ENCODE peak calls at places on chromosomes 3 and 15, in four cellular contexts. One of them, this sample, is unnamed.

GRCh38 chr3:36893137-36893557 is 51.7 kb downstream of the TRANK1 start:
- DNase-seq in cardiac fibroblast: peak
- DNase-seq in kidney epithelial cell: peak
- DNase-seq in ovary: no peak
- DNase-seq in this sample: peak

GRCh38 chr15:93716615-93717221 is 514.6 kb upstream of the MCTP2 start:
- DNase-seq in ovary: no peak
- DNase-seq in cardiac fibroblast: no peak
- DNase-seq in kidney epithelial cell: no peak
- DNase-seq in this sample: no peak

GRCh38 chr15:89664951-89665350 is 9.7 kb upstream of the KIF7 start:
- DNase-seq in ovary: no peak
- DNase-seq in cardiac fibroblast: peak
- DNase-seq in kidney epithelial cell: no peak
- DNase-seq in this sample: no peak

GRCh38 chr3:12954180-12954579 is 112.8 kb upstream of the RPL32 start:
- DNase-seq in ovary: no peak
- DNase-seq in kidney epithelial cell: no peak
- DNase-seq in cardiac fibroblast: no peak
- DNase-seq in this sample: no peak

GRCh38 chr3:43779850-43780249 is 89.1 kb downstream of the ABHD5 start:
- DNase-seq in ovary: no peak
- DNase-seq in kidney epithelial cell: no peak
- DNase-seq in cardiac fibroblast: no peak
- DNase-seq in this sample: no peak

GRCh38 chr3:120678984-120679383 is 3.1 kb downstream of the HGD start:
- DNase-seq in kidney epithelial cell: no peak
- DNase-seq in cardiac fibroblast: peak
- DNase-seq in ovary: no peak
- DNase-seq in this sample: peak

GRCh38 chr3:56453027-56453426 is 15.2 kb downstream of the ERC2 start:
- DNase-seq in ovary: no peak
- DNase-seq in cardiac fibroblast: no peak
- DNase-seq in kidney epithelial cell: no peak
- DNase-seq in this sample: no peak

GRCh38 chr3:150495149-150495548 is 51.1 kb downstream of the SERP1 start:
- DNase-seq in kidney epithelial cell: no peak
- DNase-seq in cardiac fibroblast: no peak
- DNase-seq in ovary: no peak
- DNase-seq in this sample: peak

GRCh38 chr3:3641877-3642276 is 157.4 kb upstream of the LRRN1 start:
- DNase-seq in cardiac fibroblast: no peak
- DNase-seq in ovary: no peak
- DNase-seq in kidney epithelial cell: no peak
- DNase-seq in this sample: no peak

GRCh38 chr3:58117561-58118305 is 93.0 kb downstream of the DNASE1L3 start:
- DNase-seq in ovary: peak
- DNase-seq in kidney epithelial cell: no peak
- DNase-seq in cardiac fibroblast: peak
- DNase-seq in this sample: peak

GRCh38 chr3:159928692-159929091 is 59.9 kb upstream of the IL12A start:
- DNase-seq in kidney epithelial cell: peak
- DNase-seq in cardiac fibroblast: peak
- DNase-seq in ovary: no peak
- DNase-seq in this sample: peak

GRCh38 chr15:39868396-39868795 is 51.7 kb downstream of the GPR176 start:
- DNase-seq in cardiac fibroblast: no peak
- DNase-seq in ovary: no peak
- DNase-seq in kidney epithelial cell: no peak
- DNase-seq in this sample: no peak

GRCh38 chr3:188947983-188948657 is 223.7 kb upstream of the TPRG1 start:
- DNase-seq in ovary: peak
- DNase-seq in cardiac fibroblast: peak
- DNase-seq in kidney epithelial cell: peak
- DNase-seq in this sample: peak

GRCh38 chr3:65548848-65549625 is 489.7 kb downstream of the MAGI1 start:
- DNase-seq in kidney epithelial cell: no peak
- DNase-seq in ovary: no peak
- DNase-seq in cardiac fibroblast: no peak
- DNase-seq in this sample: no peak

GRCh38 chr3:174202561-174202960 is 656.6 kb upstream of the NAALADL2 start:
- DNase-seq in kidney epithelial cell: no peak
- DNase-seq in cardiac fibroblast: peak
- DNase-seq in ovary: no peak
- DNase-seq in this sample: peak

GRCh38 chr3:58200121-58200709 is 10.6 kb downstream of the DNASE1L3 start:
- DNase-seq in kidney epithelial cell: no peak
- DNase-seq in ovary: no peak
- DNase-seq in cardiac fibroblast: no peak
- DNase-seq in this sample: no peak

GRCh38 chr15:92409521-92409920 is 15.8 kb downstream of the ST8SIA2 start:
- DNase-seq in cardiac fibroblast: no peak
- DNase-seq in kidney epithelial cell: no peak
- DNase-seq in ovary: no peak
- DNase-seq in this sample: no peak

GRCh38 chr15:42143356-42143755 is 13.1 kb downstream of the PLA2G4F start:
- DNase-seq in kidney epithelial cell: no peak
- DNase-seq in cardiac fibroblast: no peak
- DNase-seq in ovary: no peak
- DNase-seq in this sample: no peak

GRCh38 chr3:4813855-4814254 is 165.4 kb upstream of the BHLHE40 start:
- DNase-seq in cardiac fibroblast: peak
- DNase-seq in ovary: no peak
- DNase-seq in kidney epithelial cell: no peak
- DNase-seq in this sample: no peak

GRCh38 chr3:79369306-79369705 is 398.5 kb downstream of the ROBO1 start:
- DNase-seq in kidney epithelial cell: no peak
- DNase-seq in cardiac fibroblast: peak
- DNase-seq in ovary: no peak
- DNase-seq in this sample: peak

GRCh38 chr3:99878005-99878404 is 60.3 kb downstream of the CMSS1 start:
- DNase-seq in ovary: no peak
- DNase-seq in kidney epithelial cell: peak
- DNase-seq in cardiac fibroblast: peak
- DNase-seq in this sample: peak

GRCh38 chr3:113070226-113071220 is 79.7 kb downstream of the GTPBP8 start:
- DNase-seq in kidney epithelial cell: peak
- DNase-seq in cardiac fibroblast: peak
- DNase-seq in ovary: no peak
- DNase-seq in this sample: peak

GRCh38 chr15:57319226-57319918 is 56.9 kb upstream of the CGNL1 start:
- DNase-seq in ovary: no peak
- DNase-seq in cardiac fibroblast: no peak
- DNase-seq in kidney epithelial cell: no peak
- DNase-seq in this sample: no peak

GRCh38 chr3:11642455-11643162 is 1.1 kb downstream of the VGLL4 start:
- DNase-seq in ovary: peak
- DNase-seq in kidney epithelial cell: no peak
- DNase-seq in cardiac fibroblast: peak
- DNase-seq in this sample: peak

GRCh38 chr3:30294241-30294667 is 312.1 kb upstream of the TGFBR2 start:
- DNase-seq in kidney epithelial cell: no peak
- DNase-seq in cardiac fibroblast: peak
- DNase-seq in ovary: no peak
- DNase-seq in this sample: no peak

GRCh38 chr3:127679534-127680145 is 6.9 kb downstream of the ABTB1 start:
- DNase-seq in ovary: no peak
- DNase-seq in kidney epithelial cell: no peak
- DNase-seq in cardiac fibroblast: no peak
- DNase-seq in this sample: no peak

GRCh38 chr15:71279757-71280141 is 164.5 kb downstream of the THSD4 start:
- DNase-seq in kidney epithelial cell: no peak
- DNase-seq in ovary: no peak
- DNase-seq in cardiac fibroblast: peak
- DNase-seq in this sample: peak

GRCh38 chr3:42526616-42527367 is 24.3 kb downstream of the VIPR1 start:
- DNase-seq in cardiac fibroblast: no peak
- DNase-seq in kidney epithelial cell: no peak
- DNase-seq in ovary: no peak
- DNase-seq in this sample: no peak

GRCh38 chr15:95591270-95591669 is 739.2 kb upstream of the NR2F2 start:
- DNase-seq in cardiac fibroblast: no peak
- DNase-seq in kidney epithelial cell: no peak
- DNase-seq in ovary: no peak
- DNase-seq in this sample: no peak

GRCh38 chr3:114446605-114447004 is 152.8 kb downstream of the TIGIT start:
- DNase-seq in ovary: peak
- DNase-seq in kidney epithelial cell: no peak
- DNase-seq in cardiac fibroblast: no peak
- DNase-seq in this sample: no peak

GRCh38 chr3:133479895-133480669 is 80.2 kb downstream of the BFSP2 start:
- DNase-seq in ovary: no peak
- DNase-seq in cardiac fibroblast: no peak
- DNase-seq in kidney epithelial cell: no peak
- DNase-seq in this sample: no peak

GRCh38 chr3:196604548-196604947 is 34.9 kb upstream of the NRROS start:
- DNase-seq in kidney epithelial cell: no peak
- DNase-seq in ovary: no peak
- DNase-seq in cardiac fibroblast: no peak
- DNase-seq in this sample: no peak

GRCh38 chr15:69996842-69997478 is 100.8 kb downstream of the TLE3 start:
- DNase-seq in kidney epithelial cell: no peak
- DNase-seq in cardiac fibroblast: no peak
- DNase-seq in ovary: no peak
- DNase-seq in this sample: no peak

GRCh38 chr3:30073622-30074021 is 532.8 kb upstream of the TGFBR2 start:
- DNase-seq in ovary: no peak
- DNase-seq in cardiac fibroblast: no peak
- DNase-seq in kidney epithelial cell: no peak
- DNase-seq in this sample: peak

GRCh38 chr15:86373147-86373546 is 293.5 kb downstream of the AGBL1 start:
- DNase-seq in cardiac fibroblast: no peak
- DNase-seq in ovary: no peak
- DNase-seq in kidney epithelial cell: no peak
- DNase-seq in this sample: no peak

GRCh38 chr3:77329161-77329560 is 289.3 kb downstream of the ROBO2 start:
- DNase-seq in cardiac fibroblast: no peak
- DNase-seq in ovary: no peak
- DNase-seq in kidney epithelial cell: no peak
- DNase-seq in this sample: peak

GRCh38 chr15:87322845-87323244 is 933.7 kb downstream of the NTRK3 start:
- DNase-seq in cardiac fibroblast: no peak
- DNase-seq in ovary: no peak
- DNase-seq in kidney epithelial cell: no peak
- DNase-seq in this sample: no peak

GRCh38 chr15:25417604-25418003 is 21.2 kb downstream of the UBE3A start:
- DNase-seq in ovary: no peak
- DNase-seq in cardiac fibroblast: no peak
- DNase-seq in kidney epithelial cell: no peak
- DNase-seq in this sample: no peak

GRCh38 chr15:38646716-38647115 is 82.1 kb upstream of the RASGRP1 start:
- DNase-seq in ovary: no peak
- DNase-seq in cardiac fibroblast: no peak
- DNase-seq in kidney epithelial cell: no peak
- DNase-seq in this sample: no peak

GRCh38 chr15:38650384-38650783 is 85.8 kb upstream of the RASGRP1 start:
- DNase-seq in cardiac fibroblast: no peak
- DNase-seq in kidney epithelial cell: no peak
- DNase-seq in ovary: no peak
- DNase-seq in this sample: no peak

GRCh38 chr15:38650936-38651327 is 86.3 kb upstream of the RASGRP1 start:
- DNase-seq in cardiac fibroblast: no peak
- DNase-seq in ovary: no peak
- DNase-seq in kidney epithelial cell: no peak
- DNase-seq in this sample: no peak

GRCh38 chr15:38648116-38648843 is 83.7 kb upstream of the RASGRP1 start:
- DNase-seq in ovary: no peak
- DNase-seq in kidney epithelial cell: no peak
- DNase-seq in cardiac fibroblast: peak
- DNase-seq in this sample: no peak

GRCh38 chr15:38647683-38648082 is 83.1 kb upstream of the RASGRP1 start:
- DNase-seq in kidney epithelial cell: no peak
- DNase-seq in ovary: no peak
- DNase-seq in cardiac fibroblast: peak
- DNase-seq in this sample: peak
- TF ChIP-seq CTCF in kidney epithelial cell: peak
- TF ChIP-seq CTCF in ovary: no peak
- TF ChIP-seq CTCF in cardiac fibroblast: peak
- TF ChIP-seq CTCF in this sample: peak

DNA sequence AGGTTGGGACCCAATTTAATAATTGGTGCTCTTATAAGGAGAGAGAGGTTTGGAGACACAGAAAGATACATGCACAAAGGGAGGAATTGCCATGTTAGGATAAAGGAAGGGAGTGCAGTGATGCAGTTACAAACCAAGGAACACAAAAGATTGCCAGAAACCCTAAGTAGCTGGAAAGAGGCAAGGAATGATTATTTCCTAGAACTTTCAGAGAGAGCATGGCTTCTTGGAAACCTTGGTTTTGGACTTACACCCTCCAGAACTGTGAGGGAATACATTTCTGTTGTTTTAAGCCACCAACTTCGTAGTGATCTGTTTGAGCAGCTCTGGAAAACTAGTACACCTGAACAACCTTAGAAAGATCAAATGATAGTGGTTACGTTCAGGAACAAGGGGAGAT is 25.0 kb upstream of the MB21D2 start:
- DNase-seq in ovary: no peak
- DNase-seq in cardiac fibroblast: no peak
- DNase-seq in kidney epithelial cell: no peak
- DNase-seq in this sample: no peak
- H3K4me3 ChIP-seq in ovary: no peak
- H3K4me3 ChIP-seq in cardiac fibroblast: no peak
- H3K4me3 ChIP-seq in kidney epithelial cell: no peak
- H3K4me3 ChIP-seq in this sample: no peak

DNA sequence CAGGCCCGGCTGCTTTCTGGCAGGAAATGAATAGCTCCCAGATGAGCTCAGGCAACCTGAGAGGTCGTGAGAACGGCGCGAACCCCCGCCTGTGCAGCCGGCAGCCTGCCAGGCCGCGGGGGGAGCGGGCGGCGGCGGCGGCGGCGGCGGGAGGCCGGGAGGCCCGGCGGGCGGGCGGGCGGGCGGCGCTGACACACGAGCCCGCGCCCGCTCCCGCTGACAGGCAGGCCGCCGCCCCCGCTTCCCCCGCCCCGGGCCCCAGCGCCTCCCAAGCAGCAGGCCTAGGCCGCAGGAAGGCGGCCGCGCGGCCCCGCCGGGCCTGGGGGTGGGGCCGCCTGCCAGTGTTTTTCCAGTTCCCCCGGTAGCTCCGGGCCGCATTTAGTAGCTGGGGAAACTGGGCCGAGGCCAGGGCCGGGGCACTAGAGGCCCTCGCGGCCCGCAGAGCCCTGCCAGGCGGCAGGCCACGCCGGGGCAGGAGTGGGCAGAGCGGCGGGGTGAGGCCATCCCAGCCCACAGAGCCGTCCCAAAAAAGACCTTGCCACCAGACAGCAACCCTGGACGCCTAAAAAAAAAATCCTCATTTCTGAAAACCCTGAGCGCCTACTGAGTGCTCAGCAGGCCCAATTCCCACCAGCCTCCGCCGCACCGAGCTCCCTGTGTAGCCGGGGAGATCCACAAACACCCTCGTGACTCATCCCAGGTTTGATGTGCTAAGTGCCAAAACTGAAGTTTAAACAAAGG is 5.6 kb downstream of the HES1 start:
- DNase-seq in cardiac fibroblast: peak
- DNase-seq in ovary: peak
- DNase-seq in kidney epithelial cell: no peak
- DNase-seq in this sample: peak
- TF ChIP-seq CTCF in cardiac fibroblast: no peak
- TF ChIP-seq CTCF in ovary: no peak
- TF ChIP-seq CTCF in kidney epithelial cell: no peak
- TF ChIP-seq CTCF in this sample: no peak

GRCh38 chr3:39404943-39405686 is 1.4 kb upstream of the RPSA start:
- DNase-seq in kidney epithelial cell: no peak
- DNase-seq in cardiac fibroblast: no peak
- DNase-seq in ovary: no peak
- DNase-seq in this sample: no peak
- H3K4me3 ChIP-seq in kidney epithelial cell: no peak
- H3K4me3 ChIP-seq in cardiac fibroblast: no peak
- H3K4me3 ChIP-seq in ovary: no peak
- H3K4me3 ChIP-seq in this sample: no peak